ENCODE peak calls at places on chromosomes 16 and 17, in six cellular contexts. H is ovary, K is HCT116, X is tibial nerve, P is RWPE1, B is PC-9. R is an unnamed sample.
A peak's percentile ranks its signal among the peaks of the same experiment; 100 is the strongest.

GRCh38 chr16:85181739-85182129 is 69.5 kb upstream of the CIBAR2 start:
- DNase-seq in H (no peak), K (no peak), X (no peak), P (no peak), B (no peak), R (no peak)

GRCh38 chr16:56353054-56353921 is 72.1 kb downstream of the AMFR start:
- DNase-seq in H (peak; percentile 27), K (no peak), X (peak; percentile 6), P (no peak), B (peak; percentile 53), R (no peak)

GRCh38 chr17:55632893-55633292 is 89.8 kb downstream of the TMEM100 start:
- DNase-seq in H (no peak), K (no peak), X (no peak), P (no peak), B (no peak), R (no peak)

GRCh38 chr17:80152057-80152831 is 5.3 kb upstream of the EIF4A3 start:
- DNase-seq in H (no peak), K (no peak), X (no peak), P (no peak), B (no peak), R (no peak)

GRCh38 chr17:28086519-28086918 is 44.0 kb downstream of the NLK start:
- DNase-seq in H (no peak), K (no peak), X (no peak), P (no peak), B (no peak), R (no peak)

GRCh38 chr17:63474174-63474913 is 2.5 kb upstream of the ACE start:
- DNase-seq in H (peak; percentile 74), K (no peak), X (no peak), P (no peak), B (peak; percentile 33), R (no peak)

GRCh38 chr16:78952630-78953029 is 647.9 kb downstream of the MAF start:
- DNase-seq in H (no peak), K (no peak), X (no peak), P (no peak), B (no peak), R (peak; percentile 43)

GRCh38 chr16:53071748-53072301 is 17.0 kb downstream of the CHD9 start:
- DNase-seq in H (peak; percentile 84), K (no peak), X (no peak), P (no peak), B (no peak), R (no peak)

GRCh38 chr16:87582221-87582965 is 19.9 kb upstream of the JPH3 start:
- DNase-seq in H (peak; percentile 87), K (no peak), X (peak; percentile 57), P (no peak), B (peak; percentile 39), R (no peak)

GRCh38 chr17:76726231-76726765 is at the start of gene JMJD6:
- DNase-seq in H (peak; percentile 97), K (peak; percentile 97), X (peak; percentile 92), P (peak; percentile 97), B (peak; percentile 95), R (peak; percentile 72)

GRCh38 chr16:27316038-27316680 is 2.4 kb downstream of the IL4R start:
- DNase-seq in H (no peak), K (no peak), X (no peak), P (no peak), B (no peak), R (no peak)

DNA sequence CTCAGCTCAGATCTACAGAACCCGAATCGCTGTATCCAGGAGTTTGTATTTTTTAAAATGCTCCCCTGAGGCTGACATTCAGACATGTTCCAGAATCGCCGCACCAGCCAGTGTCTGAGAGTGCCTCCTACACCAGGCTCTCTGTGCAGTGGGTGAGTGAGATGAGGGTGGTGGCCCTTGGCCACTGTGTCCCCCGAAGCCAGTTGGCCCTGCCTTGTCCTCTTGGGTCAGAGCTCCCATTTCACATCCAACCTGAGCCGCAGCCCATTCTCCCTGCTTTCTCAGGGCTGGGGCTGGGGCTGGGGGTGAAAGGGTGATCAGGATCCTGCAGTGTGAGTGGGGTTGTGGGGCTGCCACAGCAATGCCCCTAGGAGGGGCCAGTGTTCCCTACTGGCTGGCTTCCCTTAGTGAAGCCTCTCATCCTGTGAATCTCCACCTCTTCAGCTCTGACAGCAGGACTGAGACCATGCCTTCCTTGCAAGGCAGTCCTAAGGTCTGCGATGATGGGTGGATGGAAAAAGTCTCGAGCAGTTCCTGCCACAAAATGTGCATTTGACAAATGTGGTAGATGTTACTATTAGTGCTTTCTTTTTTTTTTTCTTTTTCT is 12.9 kb upstream of the MYCBPAP start:
- DNase-seq in H (no peak), K (no peak), X (no peak), P (no peak), B (no peak), R (no peak)
- H3K27ac ChIP-seq in H (no peak overlapping the region), K (no peak overlapping the region), X (no peak overlapping the region), P (no peak overlapping the region), B (no peak overlapping the region), R (no peak overlapping the region)

DNA sequence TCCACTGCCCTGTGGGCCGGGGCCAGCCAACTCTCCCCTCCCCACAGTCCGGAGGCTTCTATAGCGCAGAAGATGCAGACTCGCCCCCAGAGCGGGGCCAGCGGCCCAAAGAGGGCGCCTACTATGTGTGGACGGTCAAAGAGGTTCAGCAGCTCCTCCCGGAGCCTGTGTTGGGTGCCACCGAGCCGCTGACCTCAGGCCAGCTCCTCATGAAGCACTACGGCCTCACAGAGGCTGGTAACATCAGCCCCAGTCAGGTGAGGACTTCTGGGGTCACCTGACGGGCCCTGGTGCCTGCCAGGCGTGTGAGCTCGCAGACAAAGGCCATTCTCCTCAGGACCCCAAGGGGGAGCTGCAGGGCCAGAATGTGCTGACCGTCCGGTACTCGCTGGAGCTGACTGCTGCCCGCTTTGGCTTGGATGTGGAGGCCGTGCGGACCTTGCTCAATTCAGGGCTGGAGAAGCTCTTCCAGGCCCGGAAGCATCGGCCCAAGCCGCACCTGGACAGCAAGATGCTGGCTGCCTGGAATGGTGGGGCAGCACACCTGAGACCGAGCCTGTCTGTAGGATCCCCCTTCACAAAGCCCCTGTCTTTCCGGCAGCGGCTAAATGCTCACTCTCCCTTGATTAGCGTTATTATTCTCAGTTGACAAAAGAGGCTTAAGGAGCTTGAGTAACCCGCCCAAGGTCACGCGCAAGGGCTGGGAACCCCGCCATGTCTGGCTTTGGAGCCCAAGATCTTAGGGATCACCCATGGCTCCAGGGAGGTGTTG is 3.9 kb downstream of the SPATA20 start:
- DNase-seq in H (peak; percentile 89), K (peak; percentile 68), X (peak; percentile 57), P (no peak), B (peak; percentile 62), R (no peak)
- H3K27ac ChIP-seq in H (peak overlapping the region; percentile 45), K (no peak overlapping the region), X (peak overlapping the region; percentile 45), P (peak overlapping the region; percentile 83), B (no peak overlapping the region), R (no peak overlapping the region)

GRCh38 chr17:75249564-75249963 is 11.8 kb downstream of the GGA3 start:
- DNase-seq in H (no peak), K (no peak), X (no peak), P (no peak), B (no peak), R (no peak)
- H3K27ac ChIP-seq in H (no peak overlapping the region), K (no peak overlapping the region), X (peak overlapping the region; percentile 69), P (peak overlapping the region; percentile 43), B (no peak overlapping the region), R (no peak overlapping the region)

DNA sequence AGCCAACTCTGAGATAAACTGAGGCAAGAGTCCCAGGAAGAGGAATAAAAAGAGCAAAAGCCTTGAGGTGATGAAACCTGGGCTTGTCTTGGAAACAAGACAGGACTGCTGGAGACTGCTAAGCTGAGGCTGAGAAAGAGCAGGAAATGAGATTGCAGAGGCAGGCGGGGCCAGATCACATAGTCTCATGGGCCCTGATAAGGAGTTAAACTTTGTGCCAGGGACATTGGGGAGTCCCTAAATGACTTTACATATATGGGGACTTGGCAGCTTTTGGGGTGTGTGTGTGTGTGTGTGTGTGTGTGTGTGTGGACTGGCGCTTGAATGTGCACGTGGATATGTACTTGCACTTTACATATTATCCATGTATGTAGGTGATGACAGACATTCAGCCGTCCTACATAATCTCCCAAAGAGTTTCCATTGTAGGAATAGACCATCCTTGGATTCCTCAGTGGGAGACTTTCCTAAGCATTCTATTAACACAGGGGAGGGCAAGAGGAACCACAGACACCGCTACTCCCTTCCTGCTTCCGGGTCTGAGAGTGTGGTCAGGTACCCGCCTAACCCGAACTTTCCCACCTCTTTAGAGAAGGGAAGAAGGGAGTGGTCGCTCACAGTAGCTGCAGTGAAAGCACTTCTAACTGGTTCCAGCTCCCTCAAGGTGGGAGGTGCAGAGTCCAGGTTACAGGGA is 123.1 kb downstream of the LYRM1 start:
- DNase-seq in H (no peak), K (no peak), X (no peak), P (no peak), B (no peak), R (no peak)
- H3K27ac ChIP-seq in H (no peak overlapping the region), K (no peak overlapping the region), X (no peak overlapping the region), P (no peak overlapping the region), B (no peak overlapping the region), R (no peak overlapping the region)

DNA sequence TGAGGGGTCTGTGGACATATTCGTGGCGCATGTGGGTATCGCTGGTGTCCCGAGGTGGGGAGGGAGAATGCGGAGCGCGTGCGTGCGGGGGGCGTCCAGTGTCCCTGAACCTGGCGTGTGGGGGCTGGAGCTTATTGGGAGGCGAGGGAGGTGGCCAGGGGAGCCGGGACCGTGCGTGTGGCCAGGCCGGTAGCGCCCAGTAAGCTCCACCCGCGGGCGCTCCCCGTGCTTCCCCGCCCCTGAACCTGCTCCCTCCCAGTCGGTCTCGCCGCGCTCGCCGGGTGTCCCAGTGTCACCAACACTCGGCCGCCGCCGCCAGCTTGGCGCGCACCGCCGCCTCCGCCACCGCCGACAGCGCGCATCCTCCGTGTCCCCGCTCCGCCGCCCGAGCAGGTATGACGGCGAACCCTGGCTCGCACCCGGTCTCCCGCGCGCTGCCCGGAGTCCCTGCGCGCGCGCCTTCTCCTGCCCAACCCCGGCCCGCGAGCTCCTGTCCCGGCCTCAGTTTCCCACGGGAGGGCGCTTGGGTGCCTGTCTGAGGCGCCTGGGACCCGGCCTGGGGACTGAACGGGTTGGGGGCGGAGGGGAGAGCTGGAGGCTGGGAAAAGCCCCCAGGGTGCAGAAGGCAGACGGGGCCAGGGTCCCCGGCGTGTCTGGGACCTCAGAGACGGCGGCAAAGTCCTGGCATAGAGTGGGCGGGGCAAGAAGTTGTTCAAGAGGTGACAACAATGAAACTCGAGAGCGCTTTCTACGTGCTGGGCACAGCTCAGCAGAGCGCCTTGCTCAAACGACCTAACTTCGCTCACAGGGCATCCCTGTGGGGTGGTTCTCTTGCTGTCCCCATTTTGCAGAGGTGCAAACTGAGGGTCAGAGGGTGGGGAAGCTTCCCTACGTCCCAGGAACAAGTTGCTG is at the start of gene SCNN1B:
- DNase-seq in H (no peak), K (no peak), X (no peak), P (no peak), B (peak; percentile 42), R (no peak)
- H3K27ac ChIP-seq in H (no peak within 1 kb of the TSS), K (no peak within 1 kb of the TSS), X (no peak within 1 kb of the TSS), P (no peak within 1 kb of the TSS), B (no peak within 1 kb of the TSS), R (no peak within 1 kb of the TSS)

GRCh38 chr16:12543700-12544476 is 259.8 kb downstream of the CPPED1 start:
- DNase-seq in H (no peak), K (no peak), X (no peak), P (no peak), B (no peak), R (no peak)
- H3K27ac ChIP-seq in H (no peak overlapping the region), K (no peak overlapping the region), X (no peak overlapping the region), P (no peak overlapping the region), B (no peak overlapping the region), R (no peak overlapping the region)

DNA sequence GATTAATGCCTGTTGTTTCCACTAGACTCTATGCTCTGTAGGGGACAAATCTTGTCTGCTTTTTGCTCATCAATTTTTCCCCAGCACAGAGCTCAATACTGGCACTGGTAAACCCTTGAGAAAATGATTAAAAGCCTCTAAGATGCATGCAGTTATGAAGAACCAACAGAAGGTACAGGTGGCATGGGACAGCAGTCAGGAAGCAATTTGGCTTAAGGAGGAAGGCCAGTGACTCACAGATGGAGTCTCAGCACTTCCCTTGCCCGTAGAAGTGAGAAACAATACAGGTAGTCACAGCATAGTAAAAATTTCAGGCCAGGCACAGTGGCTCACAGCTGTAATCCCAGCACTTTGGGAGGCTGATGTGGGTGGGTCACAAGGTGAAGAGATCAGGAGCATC is 504.7 kb upstream of the RBFOX1 start:
- DNase-seq in H (no peak), K (no peak), X (no peak), P (no peak), B (no peak), R (no peak)
- H3K27ac ChIP-seq in H (no peak overlapping the region), K (no peak overlapping the region), X (no peak overlapping the region), P (no peak overlapping the region), B (no peak overlapping the region), R (no peak overlapping the region)

R was measured in epithelial cell of prostate.